ENCODE peak calls at places on chromosomes 12 and 14, in eight cellular contexts. R is ELR; F is Right ventricle myocardium superior; Z is pancreas; B is NB4; C is CMK; K is GDM1; L is CD4-positive, CD25-positive, alpha-beta regulatory T cell. D is an unnamed sample.

GRCh38 chr14:74941676-74942097 is 13.7 kb downstream of the PGF start:
- DNase-seq in Z (no peak), L (peak), K (peak), C (peak), R (peak), B (peak), F (peak), D (no peak)

GRCh38 chr12:123971770-123972447 is 722 bp downstream of the CCDC92 start:
- DNase-seq in F (peak), R (peak), L (peak), K (peak), C (no peak), Z (peak), B (peak), D (no peak)

GRCh38 chr14:90756755-90757345 is 59.4 kb downstream of the TTC7B start:
- DNase-seq in B (peak), F (no peak), Z (no peak), R (no peak), L (no peak), C (no peak), K (no peak), D (no peak)

GRCh38 chr14:29274890-29275651 is 508.5 kb downstream of the FOXG1 start:
- DNase-seq in F (no peak), K (no peak), R (no peak), L (no peak), Z (no peak), B (no peak), C (no peak), D (no peak)

GRCh38 chr14:95713596-95714371 is at the start of gene TCL1A:
- DNase-seq in F (no peak), R (no peak), L (no peak), K (no peak), B (no peak), Z (no peak), C (no peak), D (no peak)

GRCh38 chr12:125755512-125755911 is 690.3 kb downstream of the AACS start:
- DNase-seq in B (peak), C (no peak), K (no peak), L (no peak), R (no peak), Z (no peak), F (no peak), D (no peak)

GRCh38 chr12:121892673-121893561 is 4.3 kb downstream of the PSMD9 start:
- DNase-seq in Z (no peak), C (no peak), K (no peak), F (no peak), B (no peak), L (no peak), R (no peak), D (no peak)

GRCh38 chr12:54035561-54036377 is 2.9 kb downstream of the HOXC5 start:
- DNase-seq in B (no peak), C (no peak), K (no peak), F (no peak), R (no peak), L (no peak), Z (no peak), D (no peak)

GRCh38 chr12:104715562-104716182 is 242.4 kb downstream of the SLC41A2 start:
- DNase-seq in Z (no peak), F (no peak), C (no peak), K (no peak), R (no peak), L (no peak), B (no peak), D (no peak)

GRCh38 chr12:7079826-7080125 is 12.5 kb downstream of the C1R start:
- DNase-seq in B (no peak), Z (no peak), K (no peak), L (no peak), C (no peak), R (peak), F (no peak), D (no peak)

GRCh38 chr12:82461393-82461792 is 103.1 kb downstream of the METTL25 start:
- DNase-seq in L (no peak), F (no peak), K (no peak), R (no peak), Z (no peak), C (no peak), B (no peak), D (no peak)

GRCh38 chr14:103204852-103205540 is 81.7 kb downstream of the TNFAIP2 start:
- DNase-seq in L (no peak), B (peak), R (peak), Z (no peak), K (no peak), C (no peak), F (no peak), D (no peak)

GRCh38 chr14:91755560-91755959 is 23.7 kb upstream of the CATSPERB start:
- DNase-seq in L (no peak), Z (no peak), R (peak), B (no peak), C (no peak), K (no peak), F (no peak), D (no peak)

GRCh38 chr14:36204674-36205073 is 28.2 kb upstream of the PTCSC3 start:
- DNase-seq in B (no peak), L (no peak), C (no peak), F (no peak), K (no peak), Z (no peak), R (no peak), D (no peak)

GRCh38 chr12:106767954-106768501 is 6.5 kb upstream of the RIC8B start:
- DNase-seq in R (peak), B (no peak), L (no peak), K (no peak), Z (peak), C (no peak), F (no peak), D (no peak)

GRCh38 chr14:49946320-49947141 is 53.6 kb downstream of the ARF6 start:
- DNase-seq in F (no peak), C (no peak), L (peak), K (no peak), R (peak), B (no peak), Z (no peak), D (no peak)

GRCh38 chr14:93984987-93985410 is 8.6 kb upstream of the ASB2 start:
- DNase-seq in C (no peak), Z (no peak), R (peak), L (no peak), K (no peak), B (peak), F (peak), D (no peak)

GRCh38 chr12:19783547-19784444 is 344.5 kb downstream of the AEBP2 start:
- DNase-seq in R (no peak), K (no peak), F (no peak), B (no peak), C (no peak), Z (no peak), L (no peak), D (no peak)

D was measured in ovary.